ENCODE peak calls at places on chromosome 18, in four cellular contexts. X, P, M and I are unnamed samples.

GRCh38 chr18:34789768-34790344 is 79.8 kb downstream of the DTNA start:
- DNase-seq in X (no peak), P (no peak), M (no peak), I (no peak)

GRCh38 chr18:65762556-65762955 is 11.7 kb downstream of the CDH7 start:
- DNase-seq in X (no peak), P (no peak), M (no peak), I (no peak)

GRCh38 chr18:56107821-56108485 is 520.0 kb upstream of the TCF4 start:
- DNase-seq in X (no peak), P (no peak), M (no peak), I (no peak)

GRCh38 chr18:3061581-3062416 is 48.9 kb upstream of the LPIN2 start:
- DNase-seq in X (no peak), P (no peak), M (no peak), I (no peak)

GRCh38 chr18:41600693-41601391 is 354.2 kb upstream of the PIK3C3 start:
- DNase-seq in X (no peak), P (no peak), M (no peak), I (no peak)

GRCh38 chr18:23921716-23922285 is 92.8 kb upstream of the TTC39C start:
- DNase-seq in X (no peak), P (no peak), M (no peak), I (no peak)

GRCh38 chr18:9775172-9775571 is 67.1 kb downstream of the RAB31 start:
- DNase-seq in X (peak; percentile 94), P (no peak), M (no peak), I (no peak)

GRCh38 chr18:45719106-45719505 is 4.9 kb upstream of the SLC14A1 start:
- DNase-seq in X (no peak), P (no peak), M (no peak), I (no peak)

GRCh38 chr18:2656237-2657042 is 914 bp downstream of the SMCHD1 start:
- DNase-seq in X (no peak), P (peak; percentile 15), M (peak; percentile 11), I (no peak)

GRCh38 chr18:76968073-76968472 is 145.7 kb downstream of the ZNF236 start:
- DNase-seq in X (no peak), P (no peak), M (no peak), I (no peak)

GRCh38 chr18:32688821-32689220 is 84.0 kb downstream of the KLHL14 start:
- DNase-seq in X (no peak), P (no peak), M (no peak), I (no peak)

GRCh38 chr18:50757358-50757757 is 62.5 kb downstream of the MRO start:
- DNase-seq in X (no peak), P (no peak), M (no peak), I (no peak)

GRCh38 chr18:45590060-45590537 is 25.2 kb upstream of the SLC14A2 start:
- DNase-seq in X (no peak), P (no peak), M (no peak), I (no peak)

GRCh38 chr18:24270937-24271380 is 126.7 kb downstream of the OSBPL1A start:
- DNase-seq in X (no peak), P (no peak), M (no peak), I (no peak)

GRCh38 chr18:57854726-57855125 is 51.6 kb upstream of the ATP8B1 start:
- DNase-seq in X (no peak), P (no peak), M (no peak), I (no peak)

GRCh38 chr18:23194150-23194968 is 59.1 kb downstream of the CABLES1 start:
- DNase-seq in X (no peak), P (no peak), M (no peak), I (no peak)

GRCh38 chr18:26863921-26864497 is 1.5 kb downstream of the AQP4 start:
- DNase-seq in X (no peak), P (no peak), M (no peak), I (no peak)

GRCh38 chr18:48923746-48924580 is 26.8 kb downstream of the SMAD7 start:
- DNase-seq in X (no peak), P (no peak), M (no peak), I (no peak)

GRCh38 chr18:49608892-49609291 is 47.0 kb downstream of the LIPG start:
- DNase-seq in X (no peak), P (no peak), M (no peak), I (no peak)

GRCh38 chr18:48892146-48892855 is 58.5 kb downstream of the SMAD7 start:
- DNase-seq in X (no peak), P (no peak), M (peak; percentile 55), I (no peak)

GRCh38 chr18:48948112-48949050 is 2.4 kb downstream of the SMAD7 start:
- DNase-seq in X (no peak), P (peak; percentile 94), M (peak; percentile 42), I (no peak)

GRCh38 chr18:5746844-5747243 is 148.5 kb downstream of the TMEM200C start:
- DNase-seq in X (no peak), P (peak; percentile 86), M (no peak), I (no peak)

GRCh38 chr18:22900558-22901183 is 32.5 kb upstream of the RBBP8 start:
- DNase-seq in X (no peak), P (no peak), M (peak; percentile 85), I (no peak)

GRCh38 chr18:11237484-11237883 is 88.1 kb upstream of the PIEZO2 start:
- DNase-seq in X (no peak), P (no peak), M (no peak), I (no peak)

GRCh38 chr18:8787764-8788163 is 82.4 kb downstream of the MTCL1 start:
- DNase-seq in X (no peak), P (no peak), M (no peak), I (no peak)

GRCh38 chr18:8426401-8426800 is 182.8 kb upstream of the RAB12 start:
- DNase-seq in X (no peak), P (peak; percentile 24), M (no peak), I (no peak)

GRCh38 chr18:74862094-74862493 is 264.4 kb downstream of the ZNF407 start:
- DNase-seq in X (no peak), P (no peak), M (no peak), I (no peak)

GRCh38 chr18:35782926-35783325 is 189.6 kb upstream of the RMP24 start:
- DNase-seq in X (no peak), P (no peak), M (no peak), I (no peak)

GRCh38 chr18:75216926-75217303 is 6.3 kb downstream of the TSHZ1 start:
- DNase-seq in X (no peak), P (no peak), M (no peak), I (no peak)

GRCh38 chr18:67265464-67266245 is 250.9 kb downstream of the DSEL start:
- DNase-seq in X (no peak), P (no peak), M (no peak), I (no peak)

GRCh38 chr18:75507636-75508035 is 80.1 kb upstream of the SMIM21 start:
- DNase-seq in X (no peak), P (no peak), M (no peak), I (no peak)

GRCh38 chr18:33560686-33561370 is 17.2 kb upstream of the ASXL3 start:
- DNase-seq in X (no peak), P (peak; percentile 7), M (no peak), I (no peak)

GRCh38 chr18:74898965-74899364 is 301.3 kb downstream of the ZNF407 start:
- DNase-seq in X (no peak), P (peak; percentile 6), M (peak; percentile 88), I (peak; percentile 18)

GRCh38 chr18:11665146-11665545 is 23.9 kb upstream of the GNAL start:
- DNase-seq in X (no peak), P (no peak), M (no peak), I (no peak)

GRCh38 chr18:72672364-72673151 is 128.4 kb upstream of the CBLN2 start:
- DNase-seq in X (no peak), P (peak; percentile 25), M (peak; percentile 28), I (peak; percentile 31)

GRCh38 chr18:48161201-48161910 is 230.9 kb upstream of the SMAD2 start:
- DNase-seq in X (peak; percentile 38), P (no peak), M (peak; percentile 92), I (no peak)

GRCh38 chr18:32870611-32871010 is 97.8 kb upstream of the KLHL14 start:
- DNase-seq in X (no peak), P (no peak), M (no peak), I (no peak)